ENCODE peak calls at places on chromosome X, in ten cellular contexts. Q, J, U, Y, H, E, F, L, K and I are unnamed samples.

GRCh38 chrX:153945956-153946909 is 1.8 kb upstream of the RENBP start:
- DNase-seq in Q (no peak), L (no peak), U (no peak), Y (no peak), K (no peak), J (no peak), H (no peak), F (no peak), E (no peak), I (no peak)

GRCh38 chrX:130100180-130100579 is 10.1 kb downstream of the ELF4 start:
- DNase-seq in F (no peak), H (no peak), Q (no peak), J (no peak), Y (no peak), L (no peak), U (no peak), K (peak), E (no peak), I (no peak)

GRCh38 chrX:96619588-96619987 is 65.1 kb upstream of the DIAPH2 start:
- DNase-seq in F (no peak), E (no peak), K (no peak), L (no peak), Y (no peak), Q (no peak), H (no peak), U (no peak), J (no peak), I (no peak)

GRCh38 chrX:24025741-24026402 is 1.1 kb downstream of the KLHL15 start:
- DNase-seq in J (no peak), E (no peak), L (peak), Q (peak), Y (peak), H (no peak), K (peak), U (no peak), F (peak), I (no peak)

GRCh38 chrX:50579955-50580354 is 109.3 kb upstream of the DGKK start:
- DNase-seq in J (no peak), F (peak), L (peak), H (no peak), K (peak), Q (peak), U (no peak), E (peak), Y (peak), I (peak)

GRCh38 chrX:48801281-48802088 is at the start of gene HDAC6:
- DNase-seq in K (peak), U (peak), J (peak), Q (peak), Y (peak), L (peak), E (peak), H (peak), F (peak), I (peak)

GRCh38 chrX:68942141-68942540 is 113.3 kb downstream of the EFNB1 start:
- DNase-seq in U (no peak), J (no peak), E (no peak), K (no peak), L (no peak), Y (no peak), F (no peak), H (no peak), Q (no peak), I (no peak)

GRCh38 chrX:139720136-139720535 is 12.2 kb upstream of the MCF2 start:
- DNase-seq in J (no peak), F (no peak), H (no peak), L (no peak), E (no peak), Y (peak), K (no peak), U (no peak), Q (no peak), I (no peak)

GRCh38 chrX:9646471-9647038 is 119.1 kb downstream of the GPR143 start:
- DNase-seq in H (no peak), L (no peak), Q (no peak), K (no peak), Y (no peak), U (no peak), F (no peak), E (no peak), J (no peak), I (no peak)

GRCh38 chrX:113892891-113893290 is 691.0 kb upstream of the HTR2C start:
- DNase-seq in L (no peak), J (no peak), E (no peak), F (no peak), Q (no peak), K (no peak), H (no peak), U (no peak), Y (no peak), I (no peak)

GRCh38 chrX:2693526-2694002 is 2.5 kb downstream of the CD99 start:
- DNase-seq in U (no peak), Q (no peak), H (no peak), J (no peak), Y (no peak), F (no peak), E (no peak), L (no peak), K (no peak), I (no peak)

GRCh38 chrX:10630320-10630719 is 9.9 kb upstream of the MID1 start:
- DNase-seq in K (no peak), J (no peak), U (no peak), Q (no peak), F (no peak), L (no peak), E (no peak), Y (no peak), H (no peak), I (no peak)

GRCh38 chrX:24147165-24147564 is 2.4 kb upstream of the ZFX start:
- DNase-seq in E (no peak), Y (no peak), L (peak), J (no peak), U (no peak), F (no peak), Q (no peak), H (no peak), K (no peak), I (no peak)

GRCh38 chrX:140274761-140275525 is 229.9 kb downstream of the SOX3 start:
- DNase-seq in E (no peak), F (no peak), L (peak), K (no peak), U (no peak), J (no peak), Y (no peak), Q (no peak), H (no peak), I (no peak)

GRCh38 chrX:50913520-50913919 is 3.0 kb downstream of the BMP15 start:
- DNase-seq in H (no peak), F (no peak), E (no peak), L (no peak), Y (no peak), J (no peak), U (no peak), Q (no peak), K (no peak), I (no peak)

GRCh38 chrX:2325076-2325784 is 175.5 kb downstream of the DHRSX start:
- DNase-seq in U (peak), F (no peak), L (peak), J (no peak), H (peak), Y (peak), Q (no peak), K (peak), E (no peak), I (peak)

GRCh38 chrX:10197597-10198210 is 40.9 kb downstream of the CLCN4 start:
- DNase-seq in Q (peak), Y (no peak), E (no peak), K (no peak), U (no peak), F (no peak), J (no peak), H (no peak), L (no peak), I (no peak)

GRCh38 chrX:112058255-112058654 is 24.3 kb downstream of the TRPC5 start:
- DNase-seq in L (no peak), K (no peak), U (no peak), H (no peak), F (no peak), E (no peak), Y (peak), Q (no peak), J (no peak), I (no peak)

GRCh38 chrX:102835504-102836146 is 101.4 kb upstream of the RAB40AL start:
- DNase-seq in F (peak), Y (no peak), L (peak), J (no peak), H (no peak), U (no peak), E (no peak), Q (no peak), K (no peak), I (no peak)

GRCh38 chrX:133544105-133544504 is 128.8 kb upstream of the GPC4 start:
- DNase-seq in Y (no peak), F (peak), E (no peak), L (no peak), U (no peak), Q (no peak), K (peak), H (no peak), J (no peak), I (no peak)

GRCh38 chrX:23478056-23478455 is 143.4 kb downstream of the PTCHD1 start:
- DNase-seq in J (no peak), L (no peak), E (no peak), H (no peak), Q (no peak), F (no peak), Y (no peak), K (no peak), U (no peak), I (no peak)

GRCh38 chrX:122269243-122269781 is 914.8 kb upstream of the GRIA3 start:
- DNase-seq in F (no peak), J (no peak), Q (no peak), E (no peak), K (no peak), L (no peak), H (no peak), U (no peak), Y (no peak), I (no peak)

GRCh38 chrX:72666451-72666850 is 47.7 kb downstream of the PHKA1 start:
- DNase-seq in E (no peak), K (no peak), L (no peak), Q (no peak), Y (no peak), F (no peak), J (no peak), H (no peak), U (no peak), I (no peak)

GRCh38 chrX:123988423-123989116 is 27.1 kb downstream of the STAG2 start:
- DNase-seq in J (no peak), U (no peak), K (no peak), L (peak), F (no peak), E (no peak), Q (no peak), H (no peak), Y (no peak), I (no peak)

GRCh38 chrX:136166221-136166855 is 19.0 kb downstream of the FHL1 start:
- DNase-seq in E (no peak), F (peak), L (peak), K (peak), Q (peak), J (no peak), Y (no peak), U (no peak), H (no peak), I (no peak)

GRCh38 chrX:95332530-95332929 is 1352.1 kb upstream of the DIAPH2 start:
- DNase-seq in L (no peak), Q (no peak), J (no peak), E (no peak), H (no peak), U (no peak), K (no peak), Y (no peak), F (no peak), I (no peak)

GRCh38 chrX:133884430-133885394 is 100.7 kb downstream of the GPC3 start:
- DNase-seq in K (no peak), F (no peak), L (no peak), Q (no peak), H (no peak), J (no peak), U (no peak), E (no peak), Y (no peak), I (no peak)

GRCh38 chrX:80511969-80512760 is 91.9 kb downstream of the TENT5D start:
- DNase-seq in Q (no peak), H (no peak), E (no peak), J (no peak), L (no peak), U (no peak), Y (no peak), F (peak), K (no peak), I (no peak)

GRCh38 chrX:131572372-131573014 is 28.6 kb downstream of the OR13H1 start:
- DNase-seq in E (no peak), Q (no peak), Y (no peak), F (no peak), L (no peak), K (no peak), J (no peak), U (no peak), H (no peak), I (no peak)

GRCh38 chrX:118536687-118537461 is 41.3 kb downstream of the DOCK11 start:
- DNase-seq in J (no peak), E (peak), U (no peak), L (peak), K (no peak), H (no peak), Y (no peak), Q (no peak), F (peak), I (peak)

GRCh38 chrX:102849396-102849795 is 87.7 kb upstream of the RAB40AL start:
- DNase-seq in E (no peak), Y (no peak), J (no peak), U (no peak), Q (no peak), H (no peak), F (no peak), K (no peak), L (no peak), I (no peak)

GRCh38 chrX:23317799-23318724 is 16.6 kb upstream of the PTCHD1 start:
- DNase-seq in J (no peak), H (no peak), L (peak), U (no peak), E (peak), Q (no peak), F (peak), K (no peak), Y (no peak), I (no peak)

GRCh38 chrX:129642641-129643040 is 12.1 kb downstream of the APLN start:
- DNase-seq in L (no peak), E (no peak), Y (no peak), J (no peak), K (no peak), U (no peak), H (no peak), F (no peak), Q (no peak), I (no peak)

GRCh38 chrX:119015407-119016242 is 41.2 kb downstream of the LONRF3 start:
- DNase-seq in H (no peak), L (peak), E (peak), Q (no peak), J (no peak), K (peak), U (no peak), F (peak), Y (peak), I (no peak)

GRCh38 chrX:70481424-70481823 is 36.8 kb downstream of the DLG3 start:
- DNase-seq in E (no peak), Q (no peak), J (no peak), L (no peak), K (no peak), H (no peak), U (no peak), Y (no peak), F (no peak), I (no peak)

GRCh38 chrX:43165343-43165920 is 387.5 kb upstream of the PPP1R2C start:
- DNase-seq in Y (no peak), H (no peak), F (no peak), J (no peak), E (no peak), K (no peak), Q (no peak), L (no peak), U (no peak), I (no peak)

GRCh38 chrX:115642895-115643530 is 82.0 kb downstream of the PLS3 start:
- DNase-seq in K (peak), J (no peak), E (peak), Q (peak), H (no peak), Y (peak), F (peak), U (no peak), L (peak), I (peak)

GRCh38 chrX:72254835-72255234 is 16.0 kb upstream of the ERCC6L start:
- DNase-seq in F (no peak), H (no peak), L (no peak), J (no peak), U (no peak), E (no peak), Y (no peak), Q (peak), K (no peak), I (no peak)